ENCODE peak calls at places on chromosomes 5 and 9, in five cellular contexts. S, L, C, E and D are unnamed samples.

GRCh38 chr5:93092349-93093105 is 488.5 kb downstream of the NR2F1-AS1 start:
- DNase-seq in S (no peak), L (no peak), C (no peak), E (no peak), D (no peak)

GRCh38 chr9:15374310-15374709 is 48.4 kb upstream of the SNAPC3 start:
- DNase-seq in S (no peak), L (no peak), C (no peak), E (no peak), D (no peak)

GRCh38 chr5:96741911-96742310 is 65.8 kb downstream of the ERAP1 start:
- DNase-seq in S (peak; percentile 29), L (no peak), C (no peak), E (no peak), D (no peak)

GRCh38 chr5:172868924-172869565 is 35.0 kb downstream of the ERGIC1 start:
- DNase-seq in S (peak; percentile 81), L (no peak), C (peak; percentile 92), E (no peak), D (peak; percentile 83)

GRCh38 chr5:73716284-73716808 is 90.3 kb downstream of the ARHGEF28 start:
- DNase-seq in S (no peak), L (no peak), C (no peak), E (no peak), D (no peak)

GRCh38 chr9:4665357-4665756 is 923 bp downstream of the SPATA6L start:
- DNase-seq in S (no peak), L (no peak), C (no peak), E (no peak), D (no peak)

GRCh38 chr5:43780586-43780985 is 177.6 kb downstream of the NNT start:
- DNase-seq in S (no peak), L (no peak), C (no peak), E (no peak), D (no peak)

GRCh38 chr5:1540831-1541661 is 17.3 kb upstream of the LPCAT1 start:
- DNase-seq in S (no peak), L (no peak), C (no peak), E (no peak), D (peak; percentile 61)

GRCh38 chr5:139787568-139788293 is 7.9 kb upstream of the PSD2 start:
- DNase-seq in S (peak; percentile 90), L (no peak), C (peak; percentile 81), E (peak; percentile 61), D (peak; percentile 58)

GRCh38 chr9:133676450-133676849 is 40.3 kb downstream of the DBH start:
- DNase-seq in S (no peak), L (no peak), C (no peak), E (no peak), D (no peak)

GRCh38 chr9:106322741-106323140 is 540.2 kb upstream of the ZNF462 start:
- DNase-seq in S (no peak), L (no peak), C (no peak), E (no peak), D (no peak)

GRCh38 chr9:89007041-89007440 is 15.8 kb downstream of the S1PR3 start:
- DNase-seq in S (no peak), L (no peak), C (no peak), E (no peak), D (peak; percentile 39)

GRCh38 chr5:95718203-95718602 is 12.9 kb upstream of the RHOBTB3 start:
- DNase-seq in S (no peak), L (no peak), C (no peak), E (no peak), D (no peak)

GRCh38 chr9:69027355-69028097 is 8.0 kb upstream of the FXN start:
- DNase-seq in S (no peak), L (no peak), C (no peak), E (no peak), D (no peak)

GRCh38 chr9:92019658-92020057 is 69.6 kb upstream of the ROR2 start:
- DNase-seq in S (no peak), L (no peak), C (no peak), E (no peak), D (no peak)

GRCh38 chr5:74685979-74686631 is 1.1 kb downstream of the HEXB start:
- DNase-seq in S (no peak), L (no peak), C (peak; percentile 38), E (no peak), D (no peak)

GRCh38 chr9:134709512-134710270 is 68.1 kb downstream of the COL5A1 start:
- DNase-seq in S (no peak), L (no peak), C (peak; percentile 78), E (no peak), D (peak; percentile 30)

GRCh38 chr9:107559499-107560086 is 70.0 kb upstream of the KLF4 start:
- DNase-seq in S (no peak), L (no peak), C (no peak), E (no peak), D (no peak)

GRCh38 chr9:88056876-88057275 is 81.4 kb downstream of the SPATA31C2 start:
- DNase-seq in S (no peak), L (no peak), C (no peak), E (no peak), D (no peak)

GRCh38 chr5:115423541-115423940 is 121.0 kb downstream of the FEM1C start:
- DNase-seq in S (peak; percentile 81), L (no peak), C (peak; percentile 64), E (no peak), D (no peak)

GRCh38 chr5:79235222-79235577 is 731 bp upstream of the JMY start:
- DNase-seq in S (no peak), L (no peak), C (no peak), E (no peak), D (no peak)

GRCh38 chr5:59620535-59621212 is 272.9 kb downstream of the PDE4D start:
- DNase-seq in S (no peak), L (no peak), C (no peak), E (no peak), D (no peak)

GRCh38 chr5:172801184-172801671 is 30.2 kb upstream of the DUSP1 start:
- DNase-seq in S (no peak), L (no peak), C (no peak), E (no peak), D (no peak)

GRCh38 chr9:111744363-111744762 is 50.4 kb downstream of the SHOC1 start:
- DNase-seq in S (no peak), L (no peak), C (no peak), E (no peak), D (no peak)

GRCh38 chr5:172455087-172455381 is 709 bp upstream of the SH3PXD2B start:
- DNase-seq in S (no peak), L (no peak), C (no peak), E (no peak), D (no peak)

GRCh38 chr5:78995521-78995920 is 10.4 kb upstream of the ARSB start:
- DNase-seq in S (no peak), L (no peak), C (no peak), E (no peak), D (no peak)

GRCh38 chr5:32387841-32388240 is 56.7 kb downstream of the ZFR start:
- DNase-seq in S (no peak), L (no peak), C (no peak), E (no peak), D (no peak)

GRCh38 chr9:14383296-14383695 is 69.4 kb upstream of the NFIB start:
- DNase-seq in S (no peak), L (no peak), C (no peak), E (no peak), D (no peak)

GRCh38 chr9:89754223-89754622 is 149.4 kb downstream of the GADD45G start:
- DNase-seq in S (no peak), L (no peak), C (no peak), E (no peak), D (no peak)

GRCh38 chr9:656918-657583 is 184.4 kb upstream of the DMRT1 start:
- DNase-seq in S (no peak), L (no peak), C (no peak), E (no peak), D (no peak)

GRCh38 chr9:88949961-88950340 is 41.3 kb upstream of the S1PR3 start:
- DNase-seq in S (no peak), L (no peak), C (no peak), E (no peak), D (no peak)

GRCh38 chr5:141150993-141151325 is 1.1 kb downstream of the PCDHB6 start:
- DNase-seq in S (no peak), L (no peak), C (no peak), E (no peak), D (no peak)

GRCh38 chr5:141150215-141150992 is 547 bp downstream of the PCDHB6 start:
- DNase-seq in S (no peak), L (no peak), C (no peak), E (no peak), D (no peak)

GRCh38 chr5:141155540-141156374 is 5.9 kb downstream of the PCDHB6 start:
- DNase-seq in S (no peak), L (no peak), C (no peak), E (no peak), D (no peak)

DNA sequence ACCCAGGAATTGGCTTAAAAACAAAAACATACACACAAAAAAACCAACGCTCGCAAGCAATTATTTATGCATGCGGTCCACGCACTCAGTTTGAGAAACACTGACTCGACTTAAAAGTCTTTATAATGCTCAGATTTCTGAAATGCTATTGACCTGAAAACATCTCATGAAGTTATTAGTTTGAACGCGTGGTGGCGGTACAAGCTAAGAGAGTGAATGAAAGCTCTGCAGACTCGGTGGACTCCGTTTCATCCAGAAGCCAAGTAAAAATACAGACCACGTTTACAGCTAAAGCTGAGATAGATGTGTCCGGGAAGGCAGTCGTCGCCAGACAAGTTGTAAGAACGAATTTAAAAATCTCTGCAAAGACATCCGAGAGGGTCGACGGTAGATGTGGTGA is at the start of gene PCDHB6:
- DNase-seq in S (no peak), L (no peak), C (no peak), E (no peak), D (no peak)
- H3K9me3 ChIP-seq in S (peaks cover 90% of the 10 kb centered on the region), L (peaks cover 25% of the 10 kb centered on the region), C (peaks cover 73% of the 10 kb centered on the region), E (peaks cover 2% of the 10 kb centered on the region), D (peaks cover 82% of the 10 kb centered on the region)

GRCh38 chr9:31823365-31823764 is 561.1 kb upstream of the ACO1 start:
- DNase-seq in S (no peak), L (no peak), C (no peak), E (no peak), D (no peak)
- TF ChIP-seq CTCF in S (no peak), L (no peak), C (no peak), E (no peak), D (no peak)

GRCh38 chr9:137945581-137945980 is 68.0 kb downstream of the CACNA1B start:
- DNase-seq in S (no peak), L (no peak), C (no peak), E (no peak), D (no peak)
- H3K9me3 ChIP-seq in S (peaks cover 50% of the 10 kb centered on the region), L (peaks cover 19% of the 10 kb centered on the region), C (peaks cover 9% of the 10 kb centered on the region), E (peaks cover 24% of the 10 kb centered on the region), D (no peaks in the 10 kb centered on the region)

DNA sequence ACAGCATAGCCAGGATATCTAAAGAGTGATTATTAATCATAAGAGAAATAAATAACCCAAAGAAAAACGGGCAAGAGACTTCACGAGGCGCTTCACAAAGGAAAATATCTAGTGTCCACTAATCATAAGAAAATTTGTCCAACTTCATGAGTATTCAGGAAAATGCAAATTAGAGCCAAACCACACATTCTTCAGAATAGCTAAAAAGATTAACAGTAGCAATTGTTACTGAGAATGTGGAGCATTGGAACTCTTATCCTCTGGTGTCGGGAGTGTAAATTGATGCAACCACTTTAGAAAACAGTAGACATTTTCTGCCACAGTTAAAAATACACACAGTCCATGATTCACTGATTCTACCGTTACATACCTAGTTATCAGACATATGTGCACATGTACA is 145.7 kb downstream of the CWC27 start:
- DNase-seq in S (no peak), L (no peak), C (no peak), E (no peak), D (no peak)
- TF ChIP-seq CTCF in S (no peak), L (no peak), C (no peak), E (no peak), D (no peak)